ENCODE peak calls at places on chromosomes 1 and 21, in six cellular contexts. H is epithelial cell of esophagus, A is sigmoid colon, L is PC-3, U is hepatocyte, V is psoas muscle. D is an unnamed sample.

GRCh38 chr1:150532860-150533259 is 16.3 kb upstream of the ADAMTSL4 start:
- DNase-seq in H (no peak), A (no peak), L (no peak), U (no peak), V (no peak), D (no peak)

GRCh38 chr1:110829955-110830553 is 42.9 kb upstream of the CD53 start:
- DNase-seq in H (peak), A (no peak), L (peak), U (peak), V (no peak), D (peak)

GRCh38 chr1:178781549-178781948 is 56.5 kb downstream of the RALGPS2 start:
- DNase-seq in H (no peak), A (no peak), L (no peak), U (no peak), V (no peak), D (no peak)

GRCh38 chr1:177669161-177669560 is 300.7 kb downstream of the SEC16B start:
- DNase-seq in H (no peak), A (no peak), L (no peak), U (no peak), V (no peak), D (no peak)

GRCh38 chr1:221868894-221869293 is 127.0 kb upstream of the DUSP10 start:
- DNase-seq in H (peak), A (no peak), L (peak), U (no peak), V (no peak), D (no peak)

GRCh38 chr21:42117229-42118048 is 46.3 kb downstream of the UMODL1 start:
- DNase-seq in H (peak), A (peak), L (peak), U (peak), V (peak), D (peak)

GRCh38 chr1:181219938-181220337 is 131.4 kb downstream of the IER5 start:
- DNase-seq in H (peak), A (no peak), L (no peak), U (no peak), V (no peak), D (no peak)

GRCh38 chr1:237756304-237756967 is 134.3 kb downstream of the ZP4 start:
- DNase-seq in H (no peak), A (no peak), L (no peak), U (peak), V (no peak), D (no peak)

GRCh38 chr1:47751188-47751587 is 246.0 kb downstream of the TRABD2B start:
- DNase-seq in H (peak), A (no peak), L (peak), U (no peak), V (no peak), D (no peak)

GRCh38 chr1:245278846-245279245 is 124.1 kb downstream of the KIF26B start:
- DNase-seq in H (no peak), A (no peak), L (no peak), U (no peak), V (no peak), D (no peak)

GRCh38 chr1:98306517-98307089 is 354.9 kb upstream of the SNX7 start:
- DNase-seq in H (no peak), A (no peak), L (no peak), U (no peak), V (no peak), D (no peak)

GRCh38 chr1:35499652-35500176 is 57.5 kb downstream of the KIAA0319L start:
- DNase-seq in H (no peak), A (no peak), L (no peak), U (peak), V (no peak), D (no peak)

GRCh38 chr1:118636004-118636403 is 352.1 kb downstream of the TBX15 start:
- DNase-seq in H (peak), A (no peak), L (peak), U (no peak), V (no peak), D (no peak)

GRCh38 chr1:198253259-198253658 is 96.5 kb downstream of the NEK7 start:
- DNase-seq in H (no peak), A (no peak), L (no peak), U (no peak), V (no peak), D (no peak)

GRCh38 chr1:64471218-64471719 is 1.3 kb downstream of the CACHD1 start:
- DNase-seq in H (peak), A (peak), L (no peak), U (peak), V (peak), D (peak)

GRCh38 chr1:232280910-232281309 is 349.0 kb downstream of the SIPA1L2 start:
- DNase-seq in H (no peak), A (no peak), L (no peak), U (no peak), V (no peak), D (no peak)

GRCh38 chr1:2427051-2427450 is 14.7 kb upstream of the PEX10 start:
- DNase-seq in H (no peak), A (no peak), L (no peak), U (no peak), V (no peak), D (no peak)

GRCh38 chr1:94805912-94806311 is 14.2 kb upstream of the SLC44A3 start:
- DNase-seq in H (peak), A (no peak), L (peak), U (peak), V (no peak), D (peak)

GRCh38 chr1:94807742-94808491 is 12.2 kb upstream of the SLC44A3 start:
- DNase-seq in H (no peak), A (no peak), L (no peak), U (peak), V (no peak), D (peak)

GRCh38 chr1:94804442-94804837 is 15.7 kb upstream of the SLC44A3 start:
- DNase-seq in H (no peak), A (no peak), L (no peak), U (no peak), V (no peak), D (no peak)

GRCh38 chr1:94806451-94806861 is 13.7 kb upstream of the SLC44A3 start:
- DNase-seq in H (peak), A (no peak), L (no peak), U (peak), V (no peak), D (no peak)

GRCh38 chr1:94808682-94809081 is 11.5 kb upstream of the SLC44A3 start:
- DNase-seq in H (no peak), A (no peak), L (no peak), U (no peak), V (no peak), D (no peak)
- H3K4me3 ChIP-seq in H (no peak), A (no peak), L (no peak), U (no peak), V (no peak), D (no peak)

GRCh38 chr1:998905-999796 is 746 bp downstream of the HES4 start:
- DNase-seq in H (no peak), A (peak), L (peak), U (peak), V (peak), D (peak)
- H3K4me3 ChIP-seq in H (peak), A (peak), L (peak), U (peak), V (peak), D (peak)

GRCh38 chr1:18957532-18958295 is 1.2 kb upstream of the IFFO2 start:
- DNase-seq in H (no peak), A (no peak), L (no peak), U (no peak), V (no peak), D (no peak)
- H3K4me3 ChIP-seq in H (no peak), A (no peak), L (peak), U (no peak), V (peak), D (peak)

GRCh38 chr1:55814967-55815366 is 599.8 kb upstream of the USP24 start:
- DNase-seq in H (no peak), A (no peak), L (no peak), U (no peak), V (no peak), D (no peak)
- H3K4me3 ChIP-seq in H (no peak), A (no peak), L (no peak), U (no peak), V (no peak), D (no peak)

DNA sequence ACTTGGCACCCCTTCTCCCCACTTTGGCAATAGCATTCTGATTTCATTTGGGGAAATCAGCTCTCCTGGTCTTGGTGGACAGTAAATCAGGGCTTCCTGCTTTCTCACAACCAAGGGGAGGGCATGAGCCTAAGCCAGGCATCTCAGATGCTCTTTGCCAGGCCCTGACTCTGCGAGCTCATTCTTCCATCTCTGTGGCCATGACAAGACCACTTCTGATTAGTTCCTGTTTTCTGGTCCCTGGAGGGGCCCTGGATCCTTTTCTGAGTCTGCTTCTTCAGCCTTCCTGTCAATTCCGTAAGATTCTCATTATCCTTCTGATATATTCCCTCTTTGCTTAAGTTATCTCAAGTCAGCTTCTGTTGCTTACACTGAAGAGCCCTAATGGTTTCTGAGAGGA is 210.4 kb downstream of the HIVEP3 start:
- DNase-seq in H (no peak), A (no peak), L (no peak), U (no peak), V (no peak), D (no peak)
- H3K4me3 ChIP-seq in H (no peak), A (no peak), L (no peak), U (no peak), V (no peak), D (no peak)

DNA sequence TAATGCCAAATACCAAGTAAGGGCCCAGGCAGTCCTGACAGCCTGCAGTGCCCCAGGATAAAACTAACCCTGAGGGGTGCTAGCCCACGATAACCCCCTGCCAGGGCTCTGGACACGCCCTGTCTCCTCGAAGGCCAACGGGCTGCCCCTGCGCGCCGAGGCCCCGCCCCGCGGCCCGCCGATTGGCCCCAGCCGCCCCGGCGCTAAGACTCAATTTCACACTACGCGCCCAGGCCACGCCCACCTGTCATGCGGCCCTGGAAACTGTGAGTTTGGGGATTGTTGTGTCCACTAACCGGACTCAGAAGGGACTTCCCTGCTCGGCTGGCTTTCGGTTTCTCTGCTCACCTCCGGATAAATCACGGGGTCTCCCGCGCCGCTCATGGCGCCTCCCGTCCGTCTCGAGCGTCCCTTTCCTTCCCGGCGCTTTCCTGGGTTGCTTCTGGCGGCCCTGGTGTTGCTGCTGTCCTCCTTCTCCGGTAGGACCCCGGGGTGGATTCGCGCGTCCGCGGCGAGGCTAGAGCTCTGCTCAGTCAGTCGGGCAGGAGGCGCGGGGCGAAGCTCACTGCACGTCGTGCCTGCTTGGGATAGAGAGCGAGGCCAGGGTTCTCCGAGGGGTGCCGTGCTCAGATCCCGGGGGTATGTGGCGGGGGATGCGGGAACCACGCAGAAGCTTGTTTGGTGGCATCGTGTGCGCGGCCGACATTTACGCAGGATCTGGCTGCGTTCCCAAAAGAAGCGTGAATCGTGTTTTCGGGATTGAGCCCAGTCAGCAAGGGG is at the start of gene CR1L:
- DNase-seq in H (peak), A (peak), L (peak), U (peak), V (peak), D (peak)
- H3K4me3 ChIP-seq in H (peak), A (peak), L (peak), U (no peak), V (peak), D (peak)

GRCh38 chr1:116948642-116949041 is 38.9 kb downstream of the PTGFRN start:
- DNase-seq in H (no peak), A (no peak), L (no peak), U (no peak), V (no peak), D (no peak)

GRCh38 chr1:116950497-116951174 is 40.9 kb downstream of the PTGFRN start:
- DNase-seq in H (no peak), A (no peak), L (no peak), U (no peak), V (no peak), D (no peak)

GRCh38 chr1:116949213-116949985 is 39.7 kb downstream of the PTGFRN start:
- DNase-seq in H (no peak), A (no peak), L (no peak), U (no peak), V (peak), D (no peak)

GRCh38 chr1:116954450-116954849 is 44.7 kb downstream of the PTGFRN start:
- DNase-seq in H (no peak), A (peak), L (no peak), U (no peak), V (peak), D (no peak)

GRCh38 chr1:116951175-116951935 is 41.6 kb downstream of the PTGFRN start:
- DNase-seq in H (peak), A (peak), L (peak), U (peak), V (peak), D (peak)
- H3K4me3 ChIP-seq in H (no peak), A (peak), L (no peak), U (no peak), V (no peak), D (no peak)

D was measured in colonic mucosa.